ENCODE peak calls at places on chromosomes 7 and 10, in four cellular contexts. One of them, this sample, is unnamed.

GRCh38 chr7:88927-89921 is 103.1 kb upstream of the FAM20C start:
- DNase-seq in K562: no peak
- DNase-seq in PC-3: peak; percentile 87
- DNase-seq in GM23248: peak; percentile 97
- DNase-seq in this sample: peak; percentile 48

GRCh38 chr10:89981891-89982290 is 280.5 kb downstream of the KIF20B start:
- DNase-seq in K562: no peak
- DNase-seq in GM23248: no peak
- DNase-seq in PC-3: peak; percentile 17
- DNase-seq in this sample: no peak

GRCh38 chr10:70954373-70954772 is 66.0 kb upstream of the PCBD1 start:
- DNase-seq in GM23248: no peak
- DNase-seq in PC-3: no peak
- DNase-seq in K562: no peak
- DNase-seq in this sample: no peak

GRCh38 chr10:30420266-30420665 is 13.7 kb upstream of the MAP3K8 start:
- DNase-seq in GM23248: no peak
- DNase-seq in K562: no peak
- DNase-seq in PC-3: no peak
- DNase-seq in this sample: no peak

GRCh38 chr7:108266489-108266888 is 136.3 kb upstream of the LAMB4 start:
- DNase-seq in PC-3: peak; percentile 27
- DNase-seq in K562: no peak
- DNase-seq in GM23248: peak; percentile 36
- DNase-seq in this sample: no peak

GRCh38 chr10:106771132-106771531 is 393.4 kb downstream of the SORCS1 start:
- DNase-seq in K562: no peak
- DNase-seq in GM23248: no peak
- DNase-seq in PC-3: no peak
- DNase-seq in this sample: no peak

GRCh38 chr10:88966785-88967184 is 14.2 kb upstream of the ACTA2 start:
- DNase-seq in PC-3: no peak
- DNase-seq in GM23248: no peak
- DNase-seq in K562: no peak
- DNase-seq in this sample: no peak

GRCh38 chr7:117025891-117026290 is 72.6 kb downstream of the ST7 start:
- DNase-seq in K562: no peak
- DNase-seq in GM23248: no peak
- DNase-seq in PC-3: no peak
- DNase-seq in this sample: no peak

DNA sequence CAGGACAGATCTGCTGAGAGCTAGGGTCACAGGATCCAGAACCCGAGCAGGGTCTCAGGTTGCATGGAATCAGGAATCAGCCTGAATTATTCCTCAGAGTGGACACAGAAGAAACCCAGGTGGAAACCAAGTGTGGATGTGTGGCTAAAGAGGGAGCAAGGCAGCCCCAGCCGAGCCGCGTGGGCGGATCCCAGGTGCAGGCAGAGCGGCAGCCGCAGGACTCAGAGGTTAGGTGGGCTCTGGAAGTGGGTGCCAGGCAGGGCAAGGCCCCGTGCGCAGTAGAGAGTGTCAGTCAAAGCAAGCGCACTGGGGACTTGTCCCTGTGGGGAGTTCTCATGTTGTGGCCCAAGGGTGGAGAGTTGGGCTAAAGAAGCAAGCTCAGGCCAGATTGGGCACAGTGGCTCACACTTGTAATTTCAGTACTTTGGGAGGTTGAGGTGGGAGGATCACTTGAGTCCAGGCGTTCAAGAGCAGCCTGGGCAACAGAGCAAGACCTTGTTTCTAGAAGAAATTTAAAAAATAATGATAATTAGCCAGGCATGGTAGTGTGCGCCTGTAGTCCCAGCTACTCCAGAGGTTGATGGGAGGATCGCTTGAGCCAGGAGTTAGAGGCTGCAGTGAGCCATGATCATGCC is 125.9 kb downstream of the CUL2 start:
- DNase-seq in PC-3: no peak
- DNase-seq in GM23248: no peak
- DNase-seq in K562: no peak
- DNase-seq in this sample: no peak
- H2AFZ ChIP-seq in PC-3: no peak overlapping the region
- H2AFZ ChIP-seq in GM23248: no peak overlapping the region
- H2AFZ ChIP-seq in K562: no peak overlapping the region
- H2AFZ ChIP-seq in this sample: no peak overlapping the region

GRCh38 chr10:91592282-91593020 is 40.4 kb downstream of the PPP1R3C start:
- DNase-seq in K562: no peak
- DNase-seq in GM23248: no peak
- DNase-seq in PC-3: no peak
- DNase-seq in this sample: no peak
- H3K9ac ChIP-seq in K562: no peak overlapping the region
- H3K9ac ChIP-seq in GM23248: peak overlapping the region; percentile 58
- H3K9ac ChIP-seq in PC-3: no peak overlapping the region
- H3K9ac ChIP-seq in this sample: no peak overlapping the region

DNA sequence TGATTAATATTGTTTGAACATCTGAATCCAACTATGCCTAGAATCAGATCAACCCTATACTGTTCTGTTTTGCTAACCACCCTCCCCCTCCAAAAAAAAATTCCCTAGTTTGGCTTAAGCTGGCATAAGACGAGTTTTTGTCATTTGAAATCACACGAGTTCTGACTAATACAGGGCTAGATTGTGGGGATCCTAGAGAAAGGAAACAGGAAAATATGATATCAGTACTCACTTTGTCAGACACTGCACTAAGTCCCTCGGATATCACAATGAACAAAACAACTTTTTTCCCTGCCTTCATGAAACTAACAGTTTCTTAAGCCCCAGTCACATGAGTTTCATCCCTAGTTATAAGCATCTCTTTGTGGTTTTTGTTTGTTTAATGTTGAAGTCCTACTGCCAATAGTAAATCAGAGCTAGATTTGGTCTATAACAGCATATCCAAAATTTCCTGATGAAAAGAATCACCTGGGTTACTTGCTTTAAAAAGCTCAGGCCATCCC is 118.5 kb downstream of the ITGB8 start:
- DNase-seq in GM23248: no peak
- DNase-seq in PC-3: no peak
- DNase-seq in K562: no peak
- DNase-seq in this sample: no peak
- H2AFZ ChIP-seq in GM23248: no peak overlapping the region
- H2AFZ ChIP-seq in PC-3: no peak overlapping the region
- H2AFZ ChIP-seq in K562: no peak overlapping the region
- H2AFZ ChIP-seq in this sample: no peak overlapping the region

DNA sequence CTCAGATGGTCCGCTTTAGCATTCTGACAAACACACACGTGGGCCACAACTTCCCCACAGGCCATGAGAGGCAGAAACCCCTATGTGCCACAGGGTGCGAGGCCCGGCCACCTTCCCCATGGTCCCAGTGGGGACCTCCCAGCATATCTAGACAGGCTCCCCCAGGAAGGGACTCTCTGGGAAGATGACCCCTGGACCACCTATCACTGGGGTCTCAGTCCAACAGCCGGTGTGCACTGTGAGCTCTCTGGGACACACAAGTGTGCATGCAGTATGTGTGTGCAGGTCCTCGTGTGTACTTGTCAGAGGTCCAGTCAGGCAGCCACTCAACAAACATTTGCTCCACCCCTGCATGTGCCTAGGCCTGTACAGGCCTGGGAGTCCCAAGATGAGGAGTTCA is 18.7 kb downstream of the GRID1 start:
- DNase-seq in K562: no peak
- DNase-seq in GM23248: no peak
- DNase-seq in PC-3: no peak
- DNase-seq in this sample: no peak
- H3K9ac ChIP-seq in K562: no peak overlapping the region
- H3K9ac ChIP-seq in GM23248: no peak overlapping the region
- H3K9ac ChIP-seq in PC-3: no peak overlapping the region
- H3K9ac ChIP-seq in this sample: no peak overlapping the region

GRCh38 chr10:69089638-69090599 is 2.0 kb downstream of the SRGN start:
- DNase-seq in PC-3: peak; percentile 63
- DNase-seq in K562: peak; percentile 67
- DNase-seq in GM23248: no peak
- DNase-seq in this sample: no peak

GRCh38 chr10:69086131-69086530 is 1.8 kb upstream of the SRGN start:
- DNase-seq in PC-3: no peak
- DNase-seq in K562: peak; percentile 67
- DNase-seq in GM23248: peak; percentile 32
- DNase-seq in this sample: no peak

GRCh38 chr10:69088471-69088769 is 517 bp downstream of the SRGN start:
- DNase-seq in PC-3: no peak
- DNase-seq in K562: peak; percentile 31
- DNase-seq in GM23248: no peak
- DNase-seq in this sample: no peak

GRCh38 chr10:69088801-69089501 is 1.0 kb downstream of the SRGN start:
- DNase-seq in PC-3: peak; percentile 98
- DNase-seq in K562: peak; percentile 92
- DNase-seq in GM23248: peak; percentile 47
- DNase-seq in this sample: no peak

GRCh38 chr10:69087600-69088470 is at the start of gene SRGN:
- DNase-seq in PC-3: peak; percentile 99
- DNase-seq in K562: peak; percentile 90
- DNase-seq in GM23248: peak; percentile 74
- DNase-seq in this sample: no peak
- H2AFZ ChIP-seq in PC-3: peak within 1 kb of the TSS; percentile 54
- H2AFZ ChIP-seq in K562: peak within 1 kb of the TSS; percentile 100
- H2AFZ ChIP-seq in GM23248: peak within 1 kb of the TSS; percentile 81
- H2AFZ ChIP-seq in this sample: peak within 1 kb of the TSS; percentile 84

GRCh38 chr10:97822261-97822687 is 27.4 kb upstream of the GOLGA7B start:
- DNase-seq in GM23248: no peak
- DNase-seq in K562: no peak
- DNase-seq in PC-3: peak; percentile 36
- DNase-seq in this sample: no peak
- H3K9ac ChIP-seq in GM23248: no peak overlapping the region
- H3K9ac ChIP-seq in K562: no peak overlapping the region
- H3K9ac ChIP-seq in PC-3: no peak overlapping the region
- H3K9ac ChIP-seq in this sample: no peak overlapping the region

GRCh38 chr10:9262770-9263169 is 1208.3 kb downstream of the GATA3 start:
- DNase-seq in K562: no peak
- DNase-seq in PC-3: no peak
- DNase-seq in GM23248: no peak
- DNase-seq in this sample: no peak

DNA sequence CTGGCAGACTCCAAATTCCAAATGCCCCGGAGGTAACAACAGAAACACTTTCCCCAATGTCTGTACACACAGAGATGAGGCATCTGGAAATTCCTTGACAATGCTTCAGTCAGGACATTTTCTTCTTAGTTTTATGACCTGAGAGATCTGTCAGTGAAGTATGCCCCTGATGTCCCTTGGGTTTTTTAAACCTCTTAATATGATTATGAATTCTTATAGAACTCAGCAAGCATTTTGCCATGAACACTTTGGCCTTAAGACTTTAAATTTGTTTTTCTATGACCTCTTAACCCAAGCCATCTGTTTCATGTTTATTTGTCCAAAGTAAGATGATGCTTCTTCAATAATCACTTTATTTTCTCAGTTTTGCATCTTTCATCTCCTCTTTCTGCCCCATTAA is 1206.2 kb downstream of the GATA3 start:
- DNase-seq in K562: no peak
- DNase-seq in GM23248: no peak
- DNase-seq in PC-3: no peak
- DNase-seq in this sample: no peak
- H2AFZ ChIP-seq in K562: no peak overlapping the region
- H2AFZ ChIP-seq in GM23248: no peak overlapping the region
- H2AFZ ChIP-seq in PC-3: no peak overlapping the region
- H2AFZ ChIP-seq in this sample: no peak overlapping the region

GRCh38 chr10:115092258-115092554 is 959 bp upstream of the ATRNL1 start:
- DNase-seq in GM23248: peak; percentile 26
- DNase-seq in PC-3: no peak
- DNase-seq in K562: no peak
- DNase-seq in this sample: no peak
- H3K9ac ChIP-seq in GM23248: no peak overlapping the region
- H3K9ac ChIP-seq in PC-3: no peak overlapping the region
- H3K9ac ChIP-seq in K562: no peak overlapping the region
- H3K9ac ChIP-seq in this sample: no peak overlapping the region

GRCh38 chr10:60465801-60466200 is 76.1 kb upstream of the ANK3 start:
- DNase-seq in PC-3: peak; percentile 93
- DNase-seq in GM23248: peak; percentile 68
- DNase-seq in K562: no peak
- DNase-seq in this sample: no peak
- H2AFZ ChIP-seq in PC-3: no peak overlapping the region
- H2AFZ ChIP-seq in GM23248: no peak overlapping the region
- H2AFZ ChIP-seq in K562: no peak overlapping the region
- H2AFZ ChIP-seq in this sample: no peak overlapping the region